ENCODE peak calls at places on chromosomes 6 and 20, in five cellular contexts. One of them, this sample, is unnamed.

GRCh38 chr6:112796712-112797111 is 449.6 kb downstream of the RFPL4B start:
- DNase-seq in IMR-90: no peak
- DNase-seq in neuronal stem cell: no peak
- DNase-seq in mesendoderm: no peak
- DNase-seq in H9: no peak
- DNase-seq in this sample: no peak

GRCh38 chr6:25660512-25660911 is 8.5 kb downstream of the SCGN start:
- DNase-seq in IMR-90: peak; percentile 54
- DNase-seq in neuronal stem cell: no peak
- DNase-seq in mesendoderm: peak; percentile 4
- DNase-seq in H9: no peak
- DNase-seq in this sample: peak; percentile 20

GRCh38 chr6:116876635-116877611 is at the start of gene RFX6:
- DNase-seq in IMR-90: no peak
- DNase-seq in neuronal stem cell: no peak
- DNase-seq in mesendoderm: peak; percentile 19
- DNase-seq in H9: peak; percentile 63
- DNase-seq in this sample: no peak

GRCh38 chr6:31267504-31268371 is 4.2 kb downstream of the HLA-C start:
- DNase-seq in IMR-90: no peak
- DNase-seq in neuronal stem cell: no peak
- DNase-seq in mesendoderm: no peak
- DNase-seq in H9: no peak
- DNase-seq in this sample: no peak

GRCh38 chr20:17849901-17850673 is 118.5 kb downstream of the SNX5 start:
- DNase-seq in IMR-90: peak; percentile 99
- DNase-seq in neuronal stem cell: no peak
- DNase-seq in mesendoderm: no peak
- DNase-seq in H9: no peak
- DNase-seq in this sample: peak; percentile 99

GRCh38 chr6:149686230-149686629 is 31.7 kb downstream of the LATS1 start:
- DNase-seq in IMR-90: no peak
- DNase-seq in neuronal stem cell: no peak
- DNase-seq in mesendoderm: no peak
- DNase-seq in H9: no peak
- DNase-seq in this sample: no peak

GRCh38 chr6:44100088-44100550 is 27.1 kb downstream of the MRPL14 start:
- DNase-seq in IMR-90: peak; percentile 37
- DNase-seq in neuronal stem cell: no peak
- DNase-seq in mesendoderm: peak; percentile 54
- DNase-seq in H9: no peak
- DNase-seq in this sample: peak; percentile 58

GRCh38 chr20:391041-391711 is 10.6 kb downstream of the TRIB3 start:
- DNase-seq in IMR-90: no peak
- DNase-seq in neuronal stem cell: no peak
- DNase-seq in mesendoderm: no peak
- DNase-seq in H9: no peak
- DNase-seq in this sample: no peak

GRCh38 chr20:24955045-24955444 is 6.0 kb downstream of the CST7 start:
- DNase-seq in IMR-90: no peak
- DNase-seq in neuronal stem cell: no peak
- DNase-seq in mesendoderm: no peak
- DNase-seq in H9: peak; percentile 22
- DNase-seq in this sample: no peak

GRCh38 chr20:58855506-58856314 is 3.2 kb downstream of the GNAS start:
- DNase-seq in IMR-90: no peak
- DNase-seq in neuronal stem cell: no peak
- DNase-seq in mesendoderm: no peak
- DNase-seq in H9: no peak
- DNase-seq in this sample: no peak

GRCh38 chr6:79425589-79426311 is 111.5 kb downstream of the LCA5 start:
- DNase-seq in IMR-90: no peak
- DNase-seq in neuronal stem cell: no peak
- DNase-seq in mesendoderm: no peak
- DNase-seq in H9: no peak
- DNase-seq in this sample: no peak

GRCh38 chr20:61497029-61497627 is 245.1 kb downstream of the CDH4 start:
- DNase-seq in IMR-90: no peak
- DNase-seq in neuronal stem cell: no peak
- DNase-seq in mesendoderm: no peak
- DNase-seq in H9: no peak
- DNase-seq in this sample: no peak

GRCh38 chr6:139402935-139403386 is 28.5 kb upstream of the CITED2 start:
- DNase-seq in IMR-90: peak; percentile 93
- DNase-seq in neuronal stem cell: no peak
- DNase-seq in mesendoderm: no peak
- DNase-seq in H9: no peak
- DNase-seq in this sample: peak; percentile 93

GRCh38 chr6:157681041-157681650 is 141.9 kb upstream of the SNX9 start:
- DNase-seq in IMR-90: no peak
- DNase-seq in neuronal stem cell: no peak
- DNase-seq in mesendoderm: no peak
- DNase-seq in H9: no peak
- DNase-seq in this sample: no peak

GRCh38 chr20:47090835-47091234 is 196.2 kb downstream of the EYA2 start:
- DNase-seq in IMR-90: no peak
- DNase-seq in neuronal stem cell: no peak
- DNase-seq in mesendoderm: no peak
- DNase-seq in H9: no peak
- DNase-seq in this sample: no peak

GRCh38 chr20:63574156-63574828 is at the start of gene HELZ2:
- DNase-seq in IMR-90: peak; percentile 44
- DNase-seq in neuronal stem cell: peak; percentile 51
- DNase-seq in mesendoderm: peak; percentile 67
- DNase-seq in H9: peak; percentile 80
- DNase-seq in this sample: peak; percentile 78

GRCh38 chr6:3345836-3346235 is 87.1 kb downstream of the PSMG4 start:
- DNase-seq in IMR-90: no peak
- DNase-seq in neuronal stem cell: no peak
- DNase-seq in mesendoderm: no peak
- DNase-seq in H9: no peak
- DNase-seq in this sample: no peak

GRCh38 chr20:59284470-59284869 is 15.9 kb upstream of the EDN3 start:
- DNase-seq in IMR-90: no peak
- DNase-seq in neuronal stem cell: no peak
- DNase-seq in mesendoderm: no peak
- DNase-seq in H9: no peak
- DNase-seq in this sample: no peak

GRCh38 chr6:39189915-39190544 is 39.2 kb downstream of the KCNK5 start:
- DNase-seq in IMR-90: peak; percentile 3
- DNase-seq in neuronal stem cell: peak; percentile 31
- DNase-seq in mesendoderm: peak; percentile 84
- DNase-seq in H9: peak; percentile 87
- DNase-seq in this sample: no peak

GRCh38 chr20:23231561-23232218 is 118.9 kb upstream of the NXT1 start:
- DNase-seq in IMR-90: peak; percentile 29
- DNase-seq in neuronal stem cell: no peak
- DNase-seq in mesendoderm: peak; percentile 66
- DNase-seq in H9: no peak
- DNase-seq in this sample: peak; percentile 46

GRCh38 chr6:82067021-82067420 is 180.5 kb downstream of the IBTK start:
- DNase-seq in IMR-90: peak; percentile 3
- DNase-seq in neuronal stem cell: no peak
- DNase-seq in mesendoderm: no peak
- DNase-seq in H9: no peak
- DNase-seq in this sample: no peak

GRCh38 chr6:154206984-154207383 is 149.6 kb downstream of the IPCEF1 start:
- DNase-seq in IMR-90: no peak
- DNase-seq in neuronal stem cell: no peak
- DNase-seq in mesendoderm: no peak
- DNase-seq in H9: no peak
- DNase-seq in this sample: no peak

GRCh38 chr6:168735268-168735949 is 294.4 kb downstream of the SMOC2 start:
- DNase-seq in IMR-90: no peak
- DNase-seq in neuronal stem cell: no peak
- DNase-seq in mesendoderm: no peak
- DNase-seq in H9: no peak
- DNase-seq in this sample: no peak

GRCh38 chr6:90098025-90098474 is 198.6 kb downstream of the BACH2 start:
- DNase-seq in IMR-90: peak; percentile 89
- DNase-seq in neuronal stem cell: no peak
- DNase-seq in mesendoderm: no peak
- DNase-seq in H9: no peak
- DNase-seq in this sample: peak; percentile 41

GRCh38 chr20:4546786-4547185 is 174.9 kb upstream of the PRND start:
- DNase-seq in IMR-90: peak; percentile 91
- DNase-seq in neuronal stem cell: no peak
- DNase-seq in mesendoderm: no peak
- DNase-seq in H9: no peak
- DNase-seq in this sample: peak; percentile 78

GRCh38 chr6:11903645-11904044 is 108.5 kb upstream of the HIVEP1 start:
- DNase-seq in IMR-90: no peak
- DNase-seq in neuronal stem cell: no peak
- DNase-seq in mesendoderm: no peak
- DNase-seq in H9: no peak
- DNase-seq in this sample: no peak

GRCh38 chr6:96878101-96878500 is 19.6 kb downstream of the NDUFAF4 start:
- DNase-seq in IMR-90: peak; percentile 13
- DNase-seq in neuronal stem cell: no peak
- DNase-seq in mesendoderm: no peak
- DNase-seq in H9: no peak
- DNase-seq in this sample: peak; percentile 70

GRCh38 chr6:84019812-84020211 is 13.8 kb upstream of the MRAP2 start:
- DNase-seq in IMR-90: no peak
- DNase-seq in neuronal stem cell: no peak
- DNase-seq in mesendoderm: no peak
- DNase-seq in H9: no peak
- DNase-seq in this sample: no peak

GRCh38 chr6:29627762-29628418 is 5.1 kb downstream of the GABBR1 start:
- DNase-seq in IMR-90: peak; percentile 86
- DNase-seq in neuronal stem cell: peak; percentile 86
- DNase-seq in mesendoderm: peak; percentile 96
- DNase-seq in H9: peak; percentile 94
- DNase-seq in this sample: peak; percentile 91
- H2BK5ac ChIP-seq in IMR-90: peak overlapping the region; percentile 51
- H2BK5ac ChIP-seq in neuronal stem cell: peak overlapping the region; percentile 93
- H2BK5ac ChIP-seq in mesendoderm: peak overlapping the region; percentile 97
- H2BK5ac ChIP-seq in H9: no peak overlapping the region
- H2BK5ac ChIP-seq in this sample: no peak overlapping the region

DNA sequence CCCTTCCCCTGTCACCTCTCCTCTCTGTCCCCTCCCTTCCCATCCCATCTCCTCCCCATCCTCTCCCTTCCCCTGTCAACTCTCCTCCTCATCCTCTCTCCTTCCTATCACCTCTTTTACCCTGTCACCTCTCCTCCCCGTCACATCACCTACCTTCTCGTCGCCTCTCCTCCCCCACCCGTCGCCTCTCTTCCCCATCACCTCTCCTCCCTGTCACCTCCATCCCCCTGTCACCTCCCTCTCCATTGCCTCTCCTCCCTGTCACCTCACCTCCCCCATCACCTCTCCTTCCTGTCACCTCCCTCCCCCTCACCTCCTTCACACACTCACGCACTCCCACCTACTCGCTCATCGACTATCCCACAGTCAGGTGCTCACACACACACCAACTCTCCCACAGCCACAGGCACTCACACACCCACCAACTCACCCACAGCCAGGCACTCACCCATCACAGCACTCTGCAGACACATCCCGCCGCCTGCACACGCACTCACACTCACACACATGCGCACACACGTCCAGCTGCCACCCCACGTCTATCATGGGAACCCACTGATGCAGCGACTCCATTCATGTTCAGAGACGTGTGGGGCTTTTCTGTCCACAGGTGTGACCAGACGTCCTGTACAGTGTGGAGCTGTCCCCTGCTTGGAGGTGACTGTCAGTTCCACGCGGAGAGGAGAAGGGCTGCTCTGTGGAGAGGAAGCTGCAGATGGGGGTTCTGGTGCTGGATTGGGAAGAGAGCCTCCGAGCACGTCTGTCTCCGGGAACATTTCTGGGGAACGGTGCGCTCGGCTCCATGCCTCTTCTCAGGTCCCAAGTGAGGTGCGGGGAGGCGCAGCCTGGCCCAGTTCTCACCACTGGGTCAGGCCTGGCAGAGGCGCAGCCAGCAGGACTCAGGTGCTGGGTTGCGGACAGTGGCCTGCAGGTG is 184.3 kb downstream of the TTLL2 start:
- DNase-seq in IMR-90: no peak
- DNase-seq in neuronal stem cell: no peak
- DNase-seq in mesendoderm: no peak
- DNase-seq in H9: no peak
- DNase-seq in this sample: no peak
- H3K4ac ChIP-seq in IMR-90: no peak overlapping the region
- H3K4ac ChIP-seq in neuronal stem cell: peak overlapping the region; percentile 39
- H3K4ac ChIP-seq in mesendoderm: no peak overlapping the region
- H3K4ac ChIP-seq in H9: no peak overlapping the region
- H3K4ac ChIP-seq in this sample: no peak overlapping the region

DNA sequence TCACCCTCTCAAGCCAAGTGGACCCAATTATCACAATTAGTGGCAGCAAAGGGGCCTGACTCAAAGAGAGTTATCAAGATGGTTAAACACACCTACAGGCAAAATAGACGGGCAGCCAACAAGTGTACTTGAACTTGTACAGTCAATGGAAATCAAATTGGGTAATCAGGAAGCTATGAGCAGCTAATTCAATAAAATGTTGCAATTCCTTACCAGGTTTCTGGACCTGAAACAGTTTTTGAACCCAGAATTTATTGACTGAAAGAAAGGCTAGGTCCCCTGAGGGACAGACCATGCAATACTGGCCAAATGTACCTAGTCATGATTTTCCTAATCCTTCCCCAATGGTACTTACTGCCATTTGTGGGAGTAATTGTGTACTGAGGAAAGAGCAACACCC is 679.8 kb downstream of the EPM2A start:
- DNase-seq in IMR-90: no peak
- DNase-seq in neuronal stem cell: no peak
- DNase-seq in mesendoderm: no peak
- DNase-seq in H9: no peak
- DNase-seq in this sample: no peak
- H2BK5ac ChIP-seq in IMR-90: no peak overlapping the region
- H2BK5ac ChIP-seq in neuronal stem cell: no peak overlapping the region
- H2BK5ac ChIP-seq in mesendoderm: no peak overlapping the region
- H2BK5ac ChIP-seq in H9: no peak overlapping the region
- H2BK5ac ChIP-seq in this sample: no peak overlapping the region

GRCh38 chr6:4957521-4958231 is 46.2 kb downstream of the RPP40 start:
- DNase-seq in IMR-90: no peak
- DNase-seq in neuronal stem cell: no peak
- DNase-seq in mesendoderm: peak; percentile 84
- DNase-seq in H9: peak; percentile 76
- DNase-seq in this sample: peak; percentile 24
- H3K4ac ChIP-seq in IMR-90: no peak overlapping the region
- H3K4ac ChIP-seq in neuronal stem cell: no peak overlapping the region
- H3K4ac ChIP-seq in mesendoderm: no peak overlapping the region
- H3K4ac ChIP-seq in H9: no peak overlapping the region
- H3K4ac ChIP-seq in this sample: no peak overlapping the region

DNA sequence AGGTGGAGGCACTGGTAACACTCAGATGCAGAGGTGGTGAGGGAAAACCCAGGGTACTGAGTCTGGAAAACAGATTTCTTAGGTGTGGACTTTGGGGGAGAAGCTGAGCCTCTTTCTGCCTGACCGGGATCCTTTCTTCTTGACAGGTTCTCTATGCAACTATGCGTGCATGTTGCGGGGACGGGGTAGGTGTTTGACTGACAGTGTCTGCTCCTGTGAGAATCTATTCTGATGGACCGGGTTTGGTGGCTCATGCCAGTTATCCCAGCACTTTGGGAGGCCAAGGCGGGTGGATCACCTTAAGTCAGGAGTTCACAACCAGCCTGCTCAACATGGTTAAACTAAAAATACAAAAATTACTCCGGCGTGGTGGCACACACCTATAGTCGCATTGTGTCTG is 27.9 kb upstream of the ID1 start:
- DNase-seq in IMR-90: no peak
- DNase-seq in neuronal stem cell: no peak
- DNase-seq in mesendoderm: no peak
- DNase-seq in H9: no peak
- DNase-seq in this sample: no peak
- H2BK5ac ChIP-seq in IMR-90: no peak overlapping the region
- H2BK5ac ChIP-seq in neuronal stem cell: peak overlapping the region; percentile 79
- H2BK5ac ChIP-seq in mesendoderm: no peak overlapping the region
- H2BK5ac ChIP-seq in H9: no peak overlapping the region
- H2BK5ac ChIP-seq in this sample: no peak overlapping the region

This sample was measured in mesenchymal stem cell.